ENCODE peak calls at places on chromosomes 11 and 22, in five cellular contexts. B is kidney, M is fibroblast of mammary gland, Z is GM06990, X is upper lobe of right lung. N is an unnamed sample.

GRCh38 chr11:16606784-16607674 is 131.4 kb upstream of the C11orf58 start:
- DNase-seq in B (peak), M (no peak), Z (no peak), X (peak), N (no peak)

GRCh38 chr22:29002603-29003002 is 59.0 kb downstream of the C22orf31 start:
- DNase-seq in B (no peak), M (no peak), Z (no peak), X (no peak), N (no peak)

GRCh38 chr11:65448074-65448417 is 25.4 kb downstream of the NEAT1 start:
- DNase-seq in B (no peak), M (peak), Z (no peak), X (no peak), N (no peak)

GRCh38 chr11:117972589-117973445 is 13.4 kb upstream of the IL10RA start:
- DNase-seq in B (no peak), M (no peak), Z (no peak), X (no peak), N (no peak)

GRCh38 chr22:29205598-29206371 is at the start of gene EMID1:
- DNase-seq in B (peak), M (peak), Z (peak), X (peak), N (peak)

GRCh38 chr22:43270314-43270908 is 72.8 kb downstream of the SCUBE1 start:
- DNase-seq in B (no peak), M (no peak), Z (no peak), X (no peak), N (peak)

GRCh38 chr11:118263109-118263508 is 988 bp downstream of the MPZL2 start:
- DNase-seq in B (no peak), M (no peak), Z (no peak), X (no peak), N (no peak)

GRCh38 chr11:110086892-110087309 is 6.3 kb upstream of the ZC3H12C start:
- DNase-seq in B (no peak), M (peak), Z (no peak), X (no peak), N (no peak)

GRCh38 chr11:57812634-57813033 is 51.0 kb downstream of the CTNND1 start:
- DNase-seq in B (no peak), M (no peak), Z (no peak), X (no peak), N (no peak)

GRCh38 chr11:68118753-68119448 is 2.3 kb downstream of the CHKA start:
- DNase-seq in B (no peak), M (no peak), Z (peak), X (no peak), N (peak)

GRCh38 chr11:44379141-44380008 is 69.4 kb upstream of the ALX4 start:
- DNase-seq in B (no peak), M (no peak), Z (no peak), X (no peak), N (no peak)

GRCh38 chr11:128533473-128533872 is 53.9 kb downstream of the ETS1 start:
- DNase-seq in B (no peak), M (no peak), Z (no peak), X (no peak), N (no peak)

GRCh38 chr11:118912742-118913410 is 12.8 kb downstream of the BCL9L start:
- DNase-seq in B (peak), M (peak), Z (peak), X (no peak), N (peak)

GRCh38 chr11:62879554-62879953 is 1.1 kb upstream of the SLC3A2 start:
- DNase-seq in B (no peak), M (peak), Z (no peak), X (no peak), N (no peak)

GRCh38 chr11:33413296-33413695 is 156.1 kb downstream of the HIPK3 start:
- DNase-seq in B (no peak), M (no peak), Z (no peak), X (no peak), N (no peak)

GRCh38 chr11:105051559-105051958 is 6.4 kb upstream of the CARD16 start:
- DNase-seq in B (no peak), M (no peak), Z (no peak), X (no peak), N (no peak)

DNA sequence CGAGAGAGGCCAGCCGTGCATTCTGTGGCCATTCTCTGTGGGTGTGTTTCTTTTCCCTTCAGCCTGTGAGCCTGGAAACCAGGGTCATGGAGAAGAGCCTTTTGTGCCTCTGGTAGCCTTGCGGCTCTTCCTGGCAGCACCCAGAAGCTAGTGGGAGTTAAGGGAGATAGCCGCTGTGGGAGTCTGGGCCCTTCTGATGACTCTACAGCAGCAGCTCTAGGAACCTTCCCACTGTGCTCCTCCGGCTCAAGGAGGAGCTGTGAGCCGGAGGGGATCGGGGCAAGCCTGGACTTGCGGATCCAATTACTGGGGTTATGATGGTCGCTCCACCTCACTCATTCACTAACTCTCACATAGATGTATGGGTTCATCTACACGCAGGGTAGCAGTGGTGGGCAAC is 10.5 kb downstream of the GTPBP1 start:
- DNase-seq in B (no peak), M (no peak), Z (no peak), X (no peak), N (no peak)
- H3K4me3 ChIP-seq in B (no peak), M (no peak), Z (no peak), X (no peak), N (no peak)

GRCh38 chr11:17986711-17987220 is 26.1 kb downstream of the SERGEF start:
- DNase-seq in B (no peak), M (no peak), Z (no peak), X (no peak), N (no peak)
- TF ChIP-seq CTCF in B (no peak), M (peak), Z (no peak), X (no peak), N (peak)

DNA sequence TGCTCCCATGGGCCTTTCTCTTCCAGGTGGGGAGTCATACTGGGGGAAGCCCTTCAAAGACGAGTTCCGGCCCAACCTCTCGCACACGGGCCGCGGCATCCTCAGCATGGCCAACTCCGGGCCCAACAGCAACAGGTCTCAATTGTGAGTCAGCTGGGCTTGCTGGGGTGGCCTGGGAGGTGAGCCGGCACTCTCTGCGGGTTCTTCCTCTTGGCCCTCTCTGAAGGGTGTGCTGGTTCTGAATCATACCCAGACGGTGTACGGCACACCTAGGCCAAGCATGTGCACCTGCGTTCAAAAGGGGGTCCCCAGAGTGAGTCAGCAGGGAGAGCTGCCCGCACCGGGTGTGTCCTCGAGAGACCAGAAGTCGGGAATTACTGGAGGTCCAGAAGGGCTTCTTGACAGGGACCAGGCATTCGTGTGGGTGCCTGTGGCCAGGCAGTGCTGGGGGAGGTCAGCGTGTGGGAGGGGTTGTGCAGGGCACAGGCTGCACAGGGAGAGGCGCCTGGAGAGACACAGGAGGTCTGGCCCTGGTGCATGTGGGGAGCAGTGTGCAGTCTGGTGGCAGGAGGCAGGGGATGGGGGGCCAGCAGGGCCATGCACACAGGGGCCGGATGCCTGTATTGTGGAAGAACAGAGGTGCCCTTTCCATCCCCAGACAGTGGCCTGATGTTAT is 23.0 kb downstream of the PPIL2 start:
- DNase-seq in B (no peak), M (no peak), Z (no peak), X (no peak), N (peak)
- H3K4me3 ChIP-seq in B (no peak), M (no peak), Z (no peak), X (no peak), N (no peak)

DNA sequence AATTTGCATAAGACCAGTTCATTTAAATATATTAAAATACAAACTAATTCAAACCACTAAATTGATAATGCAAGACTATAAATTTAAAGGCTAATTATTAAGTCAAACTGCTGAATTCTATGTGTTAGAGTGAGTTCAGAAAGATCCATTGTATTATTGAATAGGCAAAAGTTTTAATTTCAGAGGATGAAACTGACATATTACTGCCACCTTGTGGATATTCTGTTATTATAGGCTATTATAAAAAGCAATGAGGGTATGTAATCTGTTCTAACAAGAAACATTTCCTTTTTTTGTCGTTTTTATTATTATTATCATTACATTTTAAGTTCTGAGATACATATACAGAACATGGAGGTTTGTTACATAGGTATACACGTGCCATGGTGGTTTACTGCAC is 20.9 kb upstream of the NAALAD2 start:
- DNase-seq in B (no peak), M (peak), Z (no peak), X (no peak), N (no peak)
- TF ChIP-seq CTCF in B (no peak), M (peak), Z (peak), X (peak), N (no peak)

GRCh38 chr11:61581030-61581928 is at the start of gene SYT7:
- DNase-seq in B (peak), M (peak), Z (peak), X (peak), N (peak)
- H3K4me3 ChIP-seq in B (peak), M (peak), Z (no peak), X (peak), N (no peak)

DNA sequence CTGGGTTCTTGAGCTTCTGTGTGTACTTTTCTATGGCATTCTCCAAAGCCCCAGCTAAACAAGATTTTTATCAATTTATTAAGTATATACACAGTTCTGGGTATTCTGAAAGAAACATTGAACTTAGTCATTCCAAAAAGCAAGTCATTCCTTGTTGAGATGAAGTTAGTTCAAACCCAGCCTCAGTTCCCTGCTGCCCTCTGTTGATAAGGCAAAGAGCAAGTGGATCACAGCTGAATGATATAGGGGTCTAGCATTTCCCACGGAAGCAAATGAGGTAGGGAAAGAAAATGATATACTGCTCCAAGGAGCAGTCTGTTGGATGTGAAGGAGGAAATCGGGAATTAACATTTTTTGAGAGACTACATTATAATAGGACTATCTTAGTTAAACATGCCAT is 841.8 kb upstream of the TENM4 start:
- DNase-seq in B (no peak), M (no peak), Z (no peak), X (no peak), N (no peak)
- TF ChIP-seq CTCF in B (no peak), M (no peak), Z (no peak), X (no peak), N (no peak)

GRCh38 chr11:18319914-18320313 is 2.0 kb downstream of the HPS5 start:
- DNase-seq in B (no peak), M (no peak), Z (no peak), X (no peak), N (no peak)
- H3K4me3 ChIP-seq in B (no peak), M (no peak), Z (peak), X (peak), N (peak)